ENCODE peak calls at places on chromosomes 1 and 21, in five cellular contexts. Z is MCF 10A, X is astrocyte of the spinal cord, I is cardiac fibroblast, K is RWPE2. T is an unnamed sample.

GRCh38 chr1:21573971-21574458 is 64.8 kb downstream of the ALPL start:
- DNase-seq in Z (peak), X (peak), I (peak), K (no peak), T (no peak)

GRCh38 chr1:108877324-108877812 is 583 bp downstream of the GPSM2 start:
- DNase-seq in Z (peak), X (peak), I (peak), K (no peak), T (no peak)

GRCh38 chr1:156505679-156506298 is 5.2 kb upstream of the MEF2D start:
- DNase-seq in Z (no peak), X (no peak), I (no peak), K (no peak), T (no peak)

GRCh38 chr1:182615468-182616129 is 11.4 kb upstream of the RGS16 start:
- DNase-seq in Z (peak), X (peak), I (no peak), K (no peak), T (no peak)

GRCh38 chr1:91556556-91556955 is 55.9 kb downstream of the CDC7 start:
- DNase-seq in Z (no peak), X (no peak), I (no peak), K (no peak), T (no peak)

GRCh38 chr1:44460107-44460885 is 55.2 kb downstream of the RNF220 start:
- DNase-seq in Z (no peak), X (no peak), I (no peak), K (no peak), T (peak)

GRCh38 chr1:46768445-46768844 is 30.4 kb upstream of the CYP4B1 start:
- DNase-seq in Z (no peak), X (no peak), I (no peak), K (no peak), T (no peak)

GRCh38 chr1:28855469-28855944 is 43.5 kb downstream of the OPRD1 start:
- DNase-seq in Z (no peak), X (no peak), I (peak), K (no peak), T (no peak)

GRCh38 chr21:32216293-32216692 is 62.6 kb downstream of the MIS18A start:
- DNase-seq in Z (no peak), X (no peak), I (no peak), K (no peak), T (no peak)

GRCh38 chr1:56531624-56532358 is 47.6 kb downstream of the PLPP3 start:
- DNase-seq in Z (no peak), X (no peak), I (no peak), K (no peak), T (no peak)

GRCh38 chr1:149937779-149938178 is 1.1 kb upstream of the MTMR11 start:
- DNase-seq in Z (no peak), X (no peak), I (no peak), K (no peak), T (no peak)

GRCh38 chr21:42973991-42974831 is at the start of gene PKNOX1:
- DNase-seq in Z (peak), X (peak), I (peak), K (peak), T (peak)

GRCh38 chr21:15005391-15005790 is 59.4 kb downstream of the NRIP1 start:
- DNase-seq in Z (no peak), X (peak), I (peak), K (no peak), T (no peak)

DNA sequence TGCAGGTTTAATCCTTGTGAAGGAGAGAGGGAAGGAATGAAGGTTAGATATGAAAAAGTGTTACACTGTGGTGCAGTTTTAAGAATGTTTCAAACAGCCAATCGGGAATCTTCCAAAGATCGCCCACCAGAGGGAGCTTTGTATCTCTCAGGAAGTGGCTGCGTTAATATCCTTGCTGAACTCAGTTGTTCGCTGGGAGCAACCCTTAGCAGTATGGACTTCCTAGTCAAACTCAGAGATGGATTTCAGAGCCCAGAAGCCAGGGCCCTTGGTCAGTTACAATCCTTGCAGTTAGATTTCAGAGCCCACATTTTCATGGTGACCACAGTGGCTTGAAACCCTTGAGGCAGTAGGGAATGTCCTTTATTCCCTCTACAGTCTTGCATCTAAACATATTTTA is 136.2 kb downstream of the NTNG1 start:
- DNase-seq in Z (peak), X (peak), I (peak), K (no peak), T (no peak)
- TF ChIP-seq CTCF in Z (peak), X (peak), I (no peak), K (peak), T (no peak)

GRCh38 chr1:178300350-178300699 is 196.4 kb downstream of the CLEC20A start:
- DNase-seq in Z (no peak), X (no peak), I (no peak), K (no peak), T (no peak)

GRCh38 chr1:178291166-178291565 is 197.3 kb downstream of the RASAL2 start:
- DNase-seq in Z (no peak), X (no peak), I (no peak), K (no peak), T (no peak)

DNA sequence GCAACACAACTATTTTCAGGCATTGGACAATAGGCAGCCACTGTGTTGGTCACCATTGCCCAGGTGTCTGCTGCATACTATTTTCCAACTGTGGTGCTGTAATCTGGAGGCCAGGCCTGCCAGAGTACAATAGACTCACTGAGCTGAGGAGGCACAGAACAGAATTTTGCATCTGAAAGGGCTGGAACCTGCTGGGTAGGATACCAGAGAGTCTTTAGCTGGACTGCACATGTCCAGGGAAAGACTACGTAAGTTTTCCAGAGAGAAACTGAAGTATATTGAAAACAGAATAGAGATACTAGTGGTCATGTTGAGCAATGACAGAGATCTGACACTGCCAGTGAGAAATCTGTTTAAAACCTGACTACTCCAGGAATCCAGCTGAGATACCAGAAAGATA is 200.8 kb downstream of the RASAL2 start:
- DNase-seq in Z (no peak), X (no peak), I (no peak), K (no peak), T (no peak)
- TF ChIP-seq CTCF in Z (no peak), X (no peak), I (no peak), K (no peak), T (no peak)

DNA sequence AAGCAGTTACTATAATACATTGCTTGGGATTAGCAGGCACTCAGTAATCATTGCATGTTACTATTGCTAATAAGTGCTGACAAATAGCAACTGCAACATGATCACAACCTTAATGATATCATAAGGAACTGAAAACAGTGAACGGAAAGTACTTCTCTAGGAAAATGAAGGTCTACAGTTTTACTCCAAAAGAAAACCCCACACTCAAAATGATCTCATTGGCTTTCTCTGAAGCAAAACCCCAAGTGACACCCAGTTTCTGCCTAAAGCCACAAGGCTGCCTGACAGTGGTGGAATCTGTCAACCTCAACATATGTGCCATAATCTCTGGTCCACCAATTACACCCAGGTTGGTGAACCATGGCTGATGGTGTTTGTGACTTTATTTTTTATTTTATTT is 137.6 kb downstream of the PTGER3 start:
- DNase-seq in Z (no peak), X (no peak), I (no peak), K (no peak), T (no peak)
- TF ChIP-seq CTCF in Z (no peak), X (no peak), I (no peak), K (no peak), T (no peak)

DNA sequence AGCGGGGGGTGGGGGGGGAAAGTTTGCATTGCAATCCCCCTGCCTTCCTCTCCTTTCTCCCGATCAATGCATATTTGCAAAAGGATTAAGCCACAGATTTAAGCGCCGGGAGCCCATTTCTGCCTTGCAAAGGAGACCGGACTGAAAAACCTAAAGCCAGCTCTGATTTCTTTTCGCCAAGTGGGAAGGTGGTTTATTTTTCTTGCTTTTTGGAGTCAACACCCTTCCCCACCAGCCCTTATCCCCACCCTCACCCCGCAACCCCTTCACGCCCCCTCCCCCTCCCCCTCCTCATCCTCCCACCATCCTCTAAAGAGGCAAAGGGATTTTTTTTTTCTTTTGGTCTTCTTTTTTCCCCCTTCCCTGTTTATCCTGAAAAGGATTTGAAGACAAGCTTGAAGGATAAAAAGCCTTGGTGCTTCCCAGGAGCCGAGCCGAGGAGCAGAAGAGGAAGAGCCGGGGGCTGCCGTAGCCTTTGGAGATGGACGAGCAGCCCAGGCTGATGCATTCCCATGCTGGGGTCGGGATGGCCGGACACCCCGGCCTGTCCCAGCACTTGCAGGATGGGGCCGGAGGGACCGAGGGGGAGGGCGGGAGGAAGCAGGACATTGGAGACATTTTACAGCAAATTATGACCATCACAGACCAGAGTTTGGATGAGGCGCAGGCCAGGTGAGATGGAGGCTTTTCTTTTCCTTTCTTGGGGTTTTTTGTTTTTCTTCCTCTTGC is 522 bp downstream of the PBX1 start:
- DNase-seq in Z (peak), X (peak), I (peak), K (no peak), T (no peak)
- TF ChIP-seq CTCF in Z (no peak), X (no peak), I (no peak), K (no peak), T (no peak)

GRCh38 chr1:235090406-235091069 is 38.1 kb downstream of the TOMM20 start:
- DNase-seq in Z (no peak), X (peak), I (no peak), K (no peak), T (no peak)
- TF ChIP-seq CTCF in Z (no peak), X (no peak), I (no peak), K (no peak), T (no peak)

T was measured in CD14-positive monocyte.